ENCODE peak calls at places on chromosomes 2 and 18, in five cellular contexts. M, Z, K, S and G are unnamed samples. For H3K4me1, the result is how much of the 10 kb centered on the place peaks cover.

GRCh38 chr2:40358783-40359182 is 93.1 kb downstream of the SLC8A1 start:
- DNase-seq in M (no peak), Z (no peak), K (no peak), S (no peak), G (no peak)

GRCh38 chr18:22556271-22556990 is 138.7 kb upstream of the CTAGE1 start:
- DNase-seq in M (no peak), Z (no peak), K (no peak), S (no peak), G (peak)

GRCh38 chr2:62149708-62150107 is 46.2 kb upstream of the B3GNT2 start:
- DNase-seq in M (no peak), Z (no peak), K (no peak), S (peak), G (peak)

GRCh38 chr2:28750316-28751101 is 1.1 kb upstream of the PPP1CB start:
- DNase-seq in M (no peak), Z (no peak), K (peak), S (peak), G (peak)

GRCh38 chr2:8149985-8150547 is 531.8 kb upstream of the ID2 start:
- DNase-seq in M (peak), Z (peak), K (no peak), S (no peak), G (peak)

GRCh38 chr18:12531747-12532146 is 124.0 kb downstream of the PRELID3A start:
- DNase-seq in M (no peak), Z (no peak), K (no peak), S (no peak), G (no peak)

GRCh38 chr2:240294514-240294913 is 140.9 kb upstream of the GPC1 start:
- DNase-seq in M (no peak), Z (no peak), K (no peak), S (no peak), G (no peak)

GRCh38 chr2:129793326-129793955 is 186.0 kb upstream of the RAB6C start:
- DNase-seq in M (no peak), Z (no peak), K (no peak), S (no peak), G (no peak)

GRCh38 chr2:47357475-47357874 is 45.5 kb upstream of the MSH2 start:
- DNase-seq in M (peak), Z (no peak), K (no peak), S (peak), G (peak)

GRCh38 chr2:105712981-105713596 is 31.6 kb upstream of the NCK2 start:
- DNase-seq in M (peak), Z (no peak), K (no peak), S (peak), G (peak)

GRCh38 chr18:48922203-48922800 is 28.5 kb downstream of the SMAD7 start:
- DNase-seq in M (no peak), Z (peak), K (no peak), S (no peak), G (peak)

GRCh38 chr2:36798724-36799123 is 102.2 kb downstream of the VIT start:
- DNase-seq in M (no peak), Z (no peak), K (no peak), S (no peak), G (no peak)

GRCh38 chr2:24939353-24939752 is 19.3 kb upstream of the ADCY3 start:
- DNase-seq in M (no peak), Z (no peak), K (no peak), S (no peak), G (no peak)

GRCh38 chr2:134087371-134087921 is 166.4 kb upstream of the MGAT5 start:
- DNase-seq in M (peak), Z (no peak), K (no peak), S (no peak), G (no peak)

GRCh38 chr2:44748-45341 is 1.5 kb downstream of the FAM110C start:
- DNase-seq in M (peak), Z (peak), K (no peak), S (no peak), G (no peak)

GRCh38 chr2:197269173-197269572 is 41.4 kb downstream of the ANKRD44 start:
- DNase-seq in M (peak), Z (no peak), K (no peak), S (peak), G (peak)

GRCh38 chr2:133667085-133667484 is 98.8 kb upstream of the NCKAP5 start:
- DNase-seq in M (peak), Z (no peak), K (no peak), S (peak), G (peak)

GRCh38 chr2:119179951-119180350 is 21.4 kb upstream of the C1QL2 start:
- DNase-seq in M (no peak), Z (no peak), K (no peak), S (no peak), G (peak)

GRCh38 chr18:42114310-42114943 is 159.4 kb downstream of the PIK3C3 start:
- DNase-seq in M (peak), Z (peak), K (peak), S (peak), G (peak)

GRCh38 chr2:239824051-239824694 is 201.0 kb downstream of the NDUFA10 start:
- DNase-seq in M (peak), Z (peak), K (peak), S (no peak), G (peak)

GRCh38 chr18:35005963-35006577 is 35.1 kb upstream of the MAPRE2 start:
- DNase-seq in M (peak), Z (no peak), K (peak), S (peak), G (peak)

GRCh38 chr2:46387886-46388515 is 90.8 kb downstream of the EPAS1 start:
- DNase-seq in M (no peak), Z (peak), K (no peak), S (no peak), G (no peak)

GRCh38 chr2:98669675-98670074 is 61.3 kb downstream of the MGAT4A start:
- DNase-seq in M (peak), Z (no peak), K (no peak), S (peak), G (no peak)

GRCh38 chr2:71646028-71646427 is 192.7 kb downstream of the DYSF start:
- DNase-seq in M (no peak), Z (no peak), K (no peak), S (peak), G (peak)

GRCh38 chr18:36149514-36150289 is 20.0 kb downstream of the ELP2 start:
- DNase-seq in M (no peak), Z (no peak), K (peak), S (no peak), G (no peak)

GRCh38 chr18:9017900-9018217 is 84.6 kb upstream of the NDUFV2 start:
- DNase-seq in M (peak), Z (no peak), K (no peak), S (no peak), G (peak)

GRCh38 chr2:213227458-213227857 is 56.8 kb upstream of the SPAG16 start:
- DNase-seq in M (no peak), Z (no peak), K (no peak), S (no peak), G (no peak)

GRCh38 chr2:177329035-177329434 is 63.5 kb upstream of the AGPS start:
- DNase-seq in M (no peak), Z (no peak), K (no peak), S (no peak), G (no peak)

GRCh38 chr2:126771501-126772195 is 115.7 kb downstream of the GYPC start:
- DNase-seq in M (no peak), Z (peak), K (no peak), S (no peak), G (no peak)

GRCh38 chr2:180571559-180571958 is 408.8 kb upstream of the UBE2E3 start:
- DNase-seq in M (no peak), Z (no peak), K (no peak), S (peak), G (peak)

GRCh38 chr2:28201711-28202180 is 190.9 kb upstream of the FOSL2 start:
- DNase-seq in M (peak), Z (no peak), K (no peak), S (no peak), G (no peak)

GRCh38 chr2:25347205-25347815 is 5.6 kb upstream of the DNMT3A start:
- DNase-seq in M (no peak), Z (no peak), K (no peak), S (peak), G (peak)

GRCh38 chr2:231785413-231785812 is 832 bp upstream of the COPS7B start:
- DNase-seq in M (no peak), Z (no peak), K (peak), S (no peak), G (no peak)

GRCh38 chr18:31274915-31275314 is 43.0 kb upstream of the DSG1 start:
- DNase-seq in M (no peak), Z (no peak), K (no peak), S (peak), G (no peak)

GRCh38 chr18:63422862-63423304 is 607 bp upstream of the VPS4B start:
- DNase-seq in M (no peak), Z (no peak), K (no peak), S (no peak), G (peak)

GRCh38 chr2:216803803-216804202 is 56.1 kb downstream of the TNP1 start:
- DNase-seq in M (no peak), Z (no peak), K (no peak), S (no peak), G (no peak)

GRCh38 chr2:98212291-98212690 is 125.3 kb downstream of the VWA3B start:
- DNase-seq in M (no peak), Z (no peak), K (no peak), S (no peak), G (no peak)

GRCh38 chr2:212723226-212723625 is 184.6 kb upstream of the ERBB4 start:
- DNase-seq in M (no peak), Z (no peak), K (no peak), S (peak), G (peak)

GRCh38 chr2:42829556-42830510 is 37.5 kb upstream of the HAAO start:
- DNase-seq in M (no peak), Z (no peak), K (no peak), S (no peak), G (peak)

GRCh38 chr2:150165988-150166965 is 321.2 kb downstream of the RND3 start:
- DNase-seq in M (no peak), Z (no peak), K (no peak), S (peak), G (no peak)
- H3K4me2 ChIP-seq in M (no peak), Z (no peak), K (no peak), S (no peak), G (no peak)

GRCh38 chr2:236974206-236974605 is 111.5 kb upstream of the COPS8 start:
- DNase-seq in M (no peak), Z (peak), K (no peak), S (no peak), G (no peak)
- H3K4me1 ChIP-seq in M (under half), Z (under half), K (under half), S (under half), G (under half)

GRCh38 chr2:1590611-1591460 is 153.5 kb downstream of the PXDN start:
- DNase-seq in M (peak), Z (peak), K (no peak), S (no peak), G (no peak)
- H3K9ac ChIP-seq in M (no peak), Z (no peak), K (no peak), S (no peak), G (no peak)

DNA sequence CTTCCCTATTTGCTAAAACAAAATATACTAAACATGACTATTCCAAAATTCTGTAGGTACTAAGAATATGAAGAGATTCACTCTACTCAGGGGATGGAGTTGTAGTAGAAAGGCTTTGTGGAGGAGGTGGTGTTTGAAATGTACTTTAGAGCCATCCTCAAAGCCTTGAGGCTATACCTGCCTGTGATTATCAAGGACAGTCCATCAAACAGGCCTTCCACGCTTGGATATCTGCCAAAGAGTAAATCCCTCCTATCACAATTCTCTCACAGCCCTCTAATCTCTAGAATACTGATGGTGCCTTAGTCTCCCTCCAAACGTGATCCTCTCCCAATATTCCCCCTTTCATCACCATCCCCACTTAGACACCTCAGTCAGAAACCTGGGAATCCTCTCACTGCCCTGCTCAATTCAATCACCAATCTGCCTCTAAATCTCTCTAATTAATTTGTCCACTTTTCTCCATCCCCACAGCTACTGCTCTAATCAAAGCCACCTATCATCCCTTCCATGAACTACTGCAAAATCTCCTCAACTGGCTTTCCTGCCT is 13.1 kb downstream of the SOS1 start:
- DNase-seq in M (peak), Z (no peak), K (no peak), S (no peak), G (no peak)
- H3K4me2 ChIP-seq in M (no peak), Z (no peak), K (peak), S (no peak), G (no peak)

GRCh38 chr2:128304715-128305554 is 13.7 kb downstream of the HS6ST1 start:
- DNase-seq in M (peak), Z (peak), K (no peak), S (peak), G (peak)

GRCh38 chr2:128306931-128307460 is 11.7 kb downstream of the HS6ST1 start:
- DNase-seq in M (no peak), Z (peak), K (no peak), S (no peak), G (no peak)

GRCh38 chr2:128306081-128306930 is 12.4 kb downstream of the HS6ST1 start:
- DNase-seq in M (peak), Z (no peak), K (no peak), S (peak), G (peak)

GRCh38 chr2:128304330-128304714 is 14.3 kb downstream of the HS6ST1 start:
- DNase-seq in M (no peak), Z (no peak), K (no peak), S (no peak), G (no peak)

DNA sequence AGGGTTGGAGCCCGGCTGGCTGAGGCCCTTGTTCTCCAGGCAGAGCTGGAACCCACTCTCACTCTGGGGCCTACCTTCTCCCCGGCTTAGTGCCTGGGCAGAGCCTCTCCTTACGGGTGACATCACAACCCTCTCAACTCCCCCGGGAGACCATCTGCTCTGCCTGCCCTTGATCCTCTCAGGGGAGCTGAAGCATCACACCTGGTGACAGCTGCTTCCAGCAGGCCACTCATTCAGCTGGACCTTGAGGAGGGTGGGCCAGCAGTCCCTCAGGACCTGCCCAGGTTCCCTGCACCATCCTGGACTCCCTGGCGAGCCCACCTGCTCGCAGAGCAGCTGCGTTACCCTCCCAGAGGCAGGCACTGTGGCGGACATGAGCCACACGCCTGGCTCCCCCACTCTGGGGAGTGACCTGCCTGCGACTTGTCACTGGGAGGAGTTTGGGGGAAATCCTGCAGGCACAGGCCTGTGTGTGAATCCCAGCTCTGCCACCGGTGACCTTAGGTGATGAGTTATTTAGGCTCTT is 13.1 kb downstream of the HS6ST1 start:
- DNase-seq in M (no peak), Z (no peak), K (peak), S (no peak), G (peak)
- H3K4me1 ChIP-seq in M (under half), Z (under half), K (under half), S (under half), G (under half)

GRCh38 chr18:54777118-54777791 is 51.0 kb upstream of the RAB27B start:
- DNase-seq in M (no peak), Z (no peak), K (no peak), S (no peak), G (no peak)

GRCh38 chr18:54776282-54776977 is 51.8 kb upstream of the RAB27B start:
- DNase-seq in M (no peak), Z (no peak), K (no peak), S (peak), G (peak)

GRCh38 chr18:54774423-54774822 is 53.9 kb upstream of the RAB27B start:
- DNase-seq in M (no peak), Z (no peak), K (no peak), S (peak), G (peak)

GRCh38 chr18:54775686-54776085 is 52.6 kb upstream of the RAB27B start:
- DNase-seq in M (peak), Z (no peak), K (peak), S (peak), G (peak)

DNA sequence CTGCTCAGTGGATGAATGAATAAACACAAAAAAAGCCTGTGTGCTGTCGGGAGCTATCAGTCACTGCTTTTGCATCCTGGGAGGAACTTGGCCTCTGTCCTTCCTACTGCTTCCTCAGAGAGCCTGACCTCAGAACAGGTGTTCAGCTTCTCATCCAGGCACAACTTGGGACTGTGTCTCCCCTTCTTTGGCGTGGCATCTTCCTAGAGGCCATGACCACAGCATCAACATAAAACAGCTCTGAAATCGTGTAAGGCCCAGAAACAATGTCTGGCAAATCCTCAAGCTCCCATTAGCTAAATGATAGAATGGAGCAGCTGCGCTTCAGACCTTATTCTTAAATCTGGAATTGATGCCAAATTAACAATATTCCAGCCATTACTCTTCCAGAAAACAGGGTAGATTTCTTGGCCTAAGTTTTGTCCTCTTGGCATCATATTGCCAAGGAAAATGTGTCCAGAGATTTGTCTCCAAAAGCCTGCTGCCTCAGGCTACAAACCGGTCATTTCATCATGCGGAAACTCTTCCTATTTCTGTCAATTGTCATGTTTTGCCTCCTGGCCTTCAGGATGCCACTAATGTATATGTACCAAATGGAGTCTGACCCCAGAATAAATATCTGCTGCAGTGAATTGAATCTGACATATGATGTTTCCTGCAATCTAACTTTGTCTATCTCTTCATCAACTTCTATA is 53.2 kb upstream of the RAB27B start:
- DNase-seq in M (no peak), Z (no peak), K (no peak), S (peak), G (peak)
- H3K9ac ChIP-seq in M (no peak), Z (no peak), K (no peak), S (no peak), G (peak)

GRCh38 chr18:73462092-73462491 is 594.3 kb upstream of the NETO1 start:
- DNase-seq in M (no peak), Z (no peak), K (no peak), S (peak), G (peak)

GRCh38 chr18:73461038-73461779 is 593.4 kb upstream of the NETO1 start:
- DNase-seq in M (no peak), Z (no peak), K (no peak), S (no peak), G (no peak)

GRCh38 chr18:73461780-73462059 is 593.9 kb upstream of the NETO1 start:
- DNase-seq in M (no peak), Z (no peak), K (no peak), S (peak), G (peak)

GRCh38 chr18:73458186-73458964 is 590.6 kb upstream of the NETO1 start:
- DNase-seq in M (no peak), Z (no peak), K (no peak), S (no peak), G (peak)

DNA sequence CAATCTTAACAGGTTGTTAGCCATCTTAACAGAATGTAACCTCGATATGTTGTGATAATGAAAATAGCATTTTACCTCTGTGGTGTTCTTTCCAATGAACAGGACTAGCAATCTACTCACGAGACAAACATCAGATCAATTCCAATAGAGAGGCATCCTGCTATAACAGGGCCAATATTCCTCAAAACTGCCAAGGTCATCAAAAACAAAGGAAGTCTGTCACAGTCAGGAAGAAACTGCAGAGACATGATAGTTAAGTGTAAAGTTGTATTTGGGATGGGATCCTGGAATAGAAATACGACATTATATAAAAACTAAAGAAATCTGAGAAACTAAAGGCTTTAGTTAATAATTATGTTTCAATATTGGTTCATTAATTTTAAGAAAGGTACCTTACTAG is 588.9 kb upstream of the NETO1 start:
- DNase-seq in M (no peak), Z (no peak), K (no peak), S (no peak), G (no peak)
- H3K4me2 ChIP-seq in M (no peak), Z (no peak), K (no peak), S (no peak), G (no peak)

GRCh38 chr2:108968619-108969018 is 20.4 kb downstream of the EDAR start:
- DNase-seq in M (peak), Z (no peak), K (no peak), S (no peak), G (no peak)
- H3K4me1 ChIP-seq in M (under half), Z (under half), K (under half), S (under half), G (under half)

GRCh38 chr18:75053028-75053624 is 155.8 kb downstream of the PTGR3 start:
- DNase-seq in M (no peak), Z (no peak), K (no peak), S (no peak), G (no peak)
- H3K9ac ChIP-seq in M (no peak), Z (no peak), K (no peak), S (no peak), G (no peak)

DNA sequence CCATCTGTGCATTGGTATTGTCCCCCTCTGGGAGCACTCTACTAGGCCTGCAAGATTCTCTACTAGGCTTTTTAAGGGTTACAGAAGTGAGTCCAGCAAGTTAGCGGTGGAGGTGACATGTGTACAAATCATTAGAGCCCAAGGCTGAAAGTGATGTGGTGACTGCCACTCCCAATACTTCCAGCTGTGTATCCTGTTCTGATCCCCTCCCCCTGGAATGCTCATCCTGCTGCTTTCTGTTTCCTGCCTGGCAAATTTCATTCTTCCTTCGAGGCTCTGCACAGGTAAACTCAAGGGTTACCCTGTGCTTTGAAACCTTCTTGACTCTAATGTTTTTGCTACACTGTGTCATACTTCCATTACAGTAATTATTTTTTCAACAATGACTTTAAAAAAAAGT is 258.5 kb upstream of the REV1 start:
- DNase-seq in M (peak), Z (no peak), K (no peak), S (no peak), G (no peak)
- H3K4me2 ChIP-seq in M (peak), Z (no peak), K (no peak), S (no peak), G (no peak)